ENCODE peak calls at places on chromosomes 5 and 9, in four cellular contexts. Q is stimulated activated CD8-positive, alpha-beta memory T cell treated with anti-CD3 and anti-CD28 coated beads, Interleukin-15, amount 100 ng/mL, for 1 hour; W is activated CD4-positive, alpha-beta T cell treated with anti-CD3 and anti-CD28 coated beads, Interleukin-2, amount 50 U/mL, for 1 hour; Y is RKO. T is an unnamed sample.

GRCh38 chr5:6503342-6503741 is 54.7 kb downstream of the UBE2QL1 start:
- DNase-seq in Q (no peak), W (no peak), Y (no peak), T (no peak)

GRCh38 chr5:63240063-63240755 is 661.6 kb downstream of the LRRC70 start:
- DNase-seq in Q (no peak), W (no peak), Y (no peak), T (no peak)

GRCh38 chr9:76586555-76587314 is 127.8 kb downstream of the GCNT1 start:
- DNase-seq in Q (no peak), W (no peak), Y (no peak), T (no peak)

GRCh38 chr9:121322037-121322736 is 47.9 kb downstream of the STOM start:
- DNase-seq in Q (no peak), W (no peak), Y (peak), T (peak)

GRCh38 chr5:93609756-93610155 is 26.7 kb downstream of the NR2F1 start:
- DNase-seq in Q (no peak), W (no peak), Y (no peak), T (no peak)

GRCh38 chr5:31948006-31948405 is 226.1 kb downstream of the GOLPH3 start:
- DNase-seq in Q (no peak), W (no peak), Y (no peak), T (no peak)

GRCh38 chr9:68974431-68974830 is 39.5 kb downstream of the PRKACG start:
- DNase-seq in Q (no peak), W (no peak), Y (no peak), T (no peak)

GRCh38 chr9:89664896-89665329 is 60.1 kb downstream of the GADD45G start:
- DNase-seq in Q (no peak), W (no peak), Y (no peak), T (no peak)

GRCh38 chr9:16147726-16148125 is 594.9 kb downstream of the CCDC171 start:
- DNase-seq in Q (no peak), W (no peak), Y (no peak), T (no peak)

GRCh38 chr5:9613360-9613759 is 16.8 kb downstream of the TAS2R1 start:
- DNase-seq in Q (no peak), W (no peak), Y (no peak), T (no peak)

GRCh38 chr5:55052383-55052931 is 28.4 kb downstream of the GZMK start:
- DNase-seq in Q (no peak), W (no peak), Y (no peak), T (no peak)

GRCh38 chr5:160159991-160160826 is 41.0 kb upstream of the PWWP2A start:
- DNase-seq in Q (no peak), W (no peak), Y (no peak), T (no peak)

GRCh38 chr9:130138791-130139190 is 33.4 kb upstream of the NCS1 start:
- DNase-seq in Q (no peak), W (no peak), Y (peak), T (peak)

GRCh38 chr9:121569266-121569648 is 69.6 kb upstream of the GGTA1 start:
- DNase-seq in Q (no peak), W (no peak), Y (no peak), T (no peak)

GRCh38 chr5:73678322-73678740 is 52.3 kb downstream of the ARHGEF28 start:
- DNase-seq in Q (no peak), W (no peak), Y (no peak), T (no peak)

T was measured in NCI-H226.